ENCODE peak calls at places on chromosomes 1 and 21, in ten cellular contexts. N, L, O, U, T, P, H, I, F and Q are unnamed samples. For H3K27me3, the result is how much of the 10 kb centered on the place peaks cover.

GRCh38 chr1:150536836-150537731 is 12.1 kb upstream of the ADAMTSL4 start:
- DNase-seq in F (peak), N (no peak), U (no peak), O (no peak), L (no peak), P (no peak), I (no peak), T (no peak), H (no peak), Q (no peak)

GRCh38 chr1:180643693-180644092 is 11.9 kb downstream of the XPR1 start:
- DNase-seq in T (peak), I (no peak), U (no peak), L (no peak), O (no peak), H (no peak), P (peak), N (no peak), F (no peak), Q (no peak)

GRCh38 chr1:63319069-63320023 is 3.0 kb upstream of the FOXD3 start:
- DNase-seq in U (no peak), N (no peak), T (no peak), I (no peak), H (no peak), F (peak), L (peak), P (no peak), O (no peak), Q (no peak)

GRCh38 chr1:93446837-93447451 is 974 bp upstream of the FNBP1L start:
- DNase-seq in N (no peak), L (peak), U (peak), T (peak), P (peak), I (no peak), F (no peak), H (no peak), O (no peak), Q (peak)

GRCh38 chr1:54823670-54824069 is 22.5 kb upstream of the TTC22 start:
- DNase-seq in P (no peak), L (no peak), T (no peak), H (no peak), I (no peak), U (no peak), O (no peak), F (no peak), N (no peak), Q (no peak)

GRCh38 chr21:44931501-44932365 is 8.1 kb upstream of the SLX9 start:
- DNase-seq in P (no peak), O (no peak), U (peak), N (no peak), H (no peak), T (no peak), F (no peak), I (peak), L (no peak), Q (peak)

GRCh38 chr21:36976882-36977651 is 10.6 kb upstream of the HLCS start:
- DNase-seq in N (no peak), T (no peak), F (peak), U (no peak), P (peak), L (peak), O (no peak), I (no peak), H (peak), Q (no peak)

GRCh38 chr1:52057245-52057644 is 1.1 kb downstream of the BTF3L4 start:
- DNase-seq in L (no peak), N (no peak), U (no peak), I (no peak), H (no peak), P (no peak), F (no peak), T (no peak), O (no peak), Q (no peak)

GRCh38 chr1:223308141-223308540 is 55.8 kb downstream of the SUSD4 start:
- DNase-seq in L (no peak), H (no peak), F (no peak), T (no peak), O (no peak), I (no peak), N (no peak), U (no peak), P (no peak), Q (no peak)

GRCh38 chr1:214445846-214446614 is 105.4 kb downstream of the PTPN14 start:
- DNase-seq in T (no peak), U (no peak), L (no peak), I (no peak), H (no peak), F (peak), N (no peak), O (no peak), P (no peak), Q (no peak)

GRCh38 chr1:23194119-23194984 is 22.9 kb downstream of the HTR1D start:
- DNase-seq in N (no peak), I (no peak), P (no peak), T (no peak), H (no peak), U (no peak), F (peak), O (no peak), L (no peak), Q (no peak)

GRCh38 chr21:41933259-41934079 is 20.3 kb downstream of the C2CD2 start:
- DNase-seq in T (peak), U (no peak), P (no peak), L (no peak), O (peak), I (no peak), H (no peak), N (no peak), F (no peak), Q (no peak)

GRCh38 chr1:236128646-236129178 is 13.6 kb upstream of the GPR137B start:
- DNase-seq in H (no peak), T (no peak), O (no peak), P (no peak), L (no peak), N (no peak), U (no peak), I (no peak), F (no peak), Q (no peak)

GRCh38 chr1:223276029-223276428 is 87.9 kb downstream of the SUSD4 start:
- DNase-seq in N (no peak), P (no peak), H (no peak), T (no peak), O (no peak), L (no peak), U (no peak), F (no peak), I (no peak), Q (no peak)

GRCh38 chr1:84782881-84783280 is 92.6 kb upstream of the SSX2IP start:
- DNase-seq in T (no peak), H (no peak), U (no peak), P (no peak), N (no peak), I (no peak), F (no peak), O (no peak), L (no peak), Q (no peak)

GRCh38 chr1:54069792-54070548 is 16.6 kb downstream of the TCEANC2 start:
- DNase-seq in L (peak), T (no peak), F (peak), H (peak), I (no peak), U (no peak), P (no peak), N (no peak), O (no peak), Q (no peak)

GRCh38 chr1:68373173-68373572 is 76.6 kb downstream of the RPE65 start:
- DNase-seq in N (no peak), P (no peak), U (no peak), I (no peak), H (no peak), T (no peak), F (no peak), O (no peak), L (no peak), Q (no peak)

GRCh38 chr1:29703596-29703995 is 467.3 kb downstream of the PTPRU start:
- DNase-seq in I (no peak), U (no peak), N (no peak), T (peak), L (peak), F (peak), H (no peak), O (no peak), P (peak), Q (peak)

GRCh38 chr21:44907966-44908364 is 12.7 kb downstream of the ITGB2 start:
- DNase-seq in U (no peak), I (peak), P (no peak), N (no peak), T (peak), H (no peak), O (no peak), F (no peak), L (no peak), Q (peak)

GRCh38 chr1:214360525-214361164 is 79.7 kb downstream of the SMYD2 start:
- DNase-seq in F (no peak), U (no peak), P (no peak), I (no peak), T (no peak), L (no peak), H (no peak), N (no peak), O (no peak), Q (no peak)

GRCh38 chr1:33364578-33364945 is 43.7 kb upstream of the A3GALT2 start:
- DNase-seq in P (no peak), F (no peak), N (no peak), T (no peak), I (no peak), O (no peak), U (no peak), L (no peak), H (no peak), Q (no peak)

GRCh38 chr1:156347337-156347736 is 9.0 kb downstream of the TSACC start:
- DNase-seq in L (no peak), P (no peak), N (no peak), H (no peak), I (no peak), O (no peak), F (no peak), T (no peak), U (no peak), Q (no peak)

GRCh38 chr1:37035828-37036666 is 1.7 kb upstream of the GRIK3 start:
- DNase-seq in H (no peak), L (peak), O (no peak), I (no peak), N (no peak), P (peak), T (no peak), U (no peak), F (peak), Q (no peak)

GRCh38 chr21:35703704-35704103 is 356.6 kb downstream of the SETD4 start:
- DNase-seq in P (no peak), N (no peak), L (no peak), I (no peak), U (no peak), T (no peak), H (no peak), F (no peak), O (no peak), Q (no peak)

GRCh38 chr21:35705888-35706287 is 354.4 kb downstream of the SETD4 start:
- DNase-seq in H (no peak), P (no peak), F (no peak), O (no peak), U (no peak), I (no peak), N (no peak), L (no peak), T (no peak), Q (no peak)

GRCh38 chr21:35711213-35711612 is 349.1 kb downstream of the SETD4 start:
- DNase-seq in N (no peak), T (no peak), F (no peak), P (no peak), U (no peak), O (no peak), H (no peak), L (no peak), I (no peak), Q (no peak)

DNA sequence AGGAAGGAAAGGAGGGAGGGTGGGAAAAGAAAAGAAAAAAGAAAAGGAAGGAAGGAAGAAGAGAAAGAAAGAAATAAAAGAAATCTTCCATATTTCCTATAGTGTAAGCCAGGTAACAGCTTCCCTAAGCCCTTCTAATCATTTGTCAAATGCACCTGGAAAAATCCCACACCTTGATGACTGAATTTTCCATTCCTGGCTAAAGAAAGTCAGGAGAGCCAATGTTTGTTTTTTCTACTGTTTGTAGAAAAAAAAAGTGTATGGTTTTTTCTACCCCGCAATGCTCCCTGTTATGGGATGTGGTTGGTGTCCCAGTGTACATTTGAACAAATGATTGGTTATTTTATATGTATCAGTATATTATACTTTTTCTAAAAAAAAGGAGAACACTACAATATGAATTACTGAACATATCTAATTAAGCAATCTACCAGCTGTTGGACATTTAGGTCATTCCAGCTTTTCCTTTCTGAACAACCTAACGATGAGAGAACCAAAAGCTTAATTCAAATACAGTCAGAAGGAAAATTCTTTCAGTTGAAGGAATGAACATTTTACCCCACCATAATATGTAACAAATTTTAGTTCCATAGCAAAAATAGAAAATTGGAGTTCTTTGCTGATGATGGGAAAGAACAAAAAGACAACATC is 355.0 kb downstream of the SETD4 start:
- DNase-seq in P (no peak), N (no peak), I (no peak), H (no peak), L (no peak), F (no peak), T (no peak), O (no peak), U (no peak), Q (no peak)
- H3K27me3 ChIP-seq in P (under half), N (under half), I (under half), H (under half), L (under half), F (under half), T (under half), O (under half), U (under half), Q (under half)

GRCh38 chr1:6627031-6627430 is 2.4 kb downstream of the THAP3 start:
- DNase-seq in P (no peak), U (no peak), T (no peak), L (no peak), H (peak), O (no peak), I (no peak), N (no peak), F (no peak), Q (no peak)

GRCh38 chr1:6625579-6626149 is 996 bp downstream of the THAP3 start:
- DNase-seq in U (no peak), P (peak), F (peak), O (no peak), I (no peak), L (no peak), N (peak), T (peak), H (peak), Q (no peak)

GRCh38 chr1:6628971-6629479 is 4.4 kb downstream of the THAP3 start:
- DNase-seq in O (no peak), H (no peak), T (no peak), U (no peak), P (no peak), N (no peak), L (no peak), I (no peak), F (no peak), Q (no peak)

GRCh38 chr1:6630027-6630426 is 5.4 kb downstream of the THAP3 start:
- DNase-seq in O (no peak), U (no peak), L (no peak), F (no peak), T (no peak), I (no peak), N (no peak), H (no peak), P (no peak), Q (no peak)

DNA sequence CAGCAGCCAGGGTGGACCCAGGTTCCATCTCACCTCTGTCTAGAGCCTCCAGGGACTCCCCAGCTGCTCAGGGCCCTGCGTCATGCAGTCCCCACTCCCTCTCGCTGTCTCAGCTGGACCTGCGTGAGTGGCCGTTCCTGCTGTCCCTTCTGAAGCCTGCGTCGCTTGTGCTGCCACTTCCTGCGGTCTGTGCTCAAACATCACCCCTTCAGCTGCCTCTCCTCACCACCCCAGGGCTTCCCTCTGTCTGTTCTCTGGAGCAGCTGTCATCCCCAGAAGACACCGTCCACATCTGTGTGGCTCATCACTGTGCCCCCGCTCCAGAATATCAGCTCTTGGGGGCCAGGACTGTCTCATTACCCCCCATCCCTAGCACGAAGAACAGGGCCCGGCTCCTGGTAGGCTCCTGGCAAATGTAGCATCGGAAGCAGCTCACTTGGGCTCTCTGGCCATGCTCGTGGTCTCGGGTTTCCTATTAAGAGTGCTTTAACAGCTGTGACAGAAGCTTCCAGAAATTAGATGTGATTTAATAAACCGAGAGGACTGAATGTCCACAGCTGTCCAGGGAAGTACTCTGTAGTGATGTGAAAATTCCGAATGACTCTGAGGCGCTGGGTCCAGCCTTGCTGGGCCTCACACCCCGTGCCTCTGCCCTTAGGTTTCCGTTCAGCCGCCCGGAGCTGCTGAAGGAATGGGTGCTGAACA is 3.3 kb downstream of the THAP3 start:
- DNase-seq in I (no peak), H (no peak), N (no peak), U (no peak), F (no peak), T (no peak), P (no peak), L (no peak), O (no peak), Q (no peak)
- H3K27ac ChIP-seq in I (no peak), H (no peak), N (no peak), U (no peak), F (no peak), T (no peak), P (no peak), L (no peak), O (no peak), Q (no peak)

DNA sequence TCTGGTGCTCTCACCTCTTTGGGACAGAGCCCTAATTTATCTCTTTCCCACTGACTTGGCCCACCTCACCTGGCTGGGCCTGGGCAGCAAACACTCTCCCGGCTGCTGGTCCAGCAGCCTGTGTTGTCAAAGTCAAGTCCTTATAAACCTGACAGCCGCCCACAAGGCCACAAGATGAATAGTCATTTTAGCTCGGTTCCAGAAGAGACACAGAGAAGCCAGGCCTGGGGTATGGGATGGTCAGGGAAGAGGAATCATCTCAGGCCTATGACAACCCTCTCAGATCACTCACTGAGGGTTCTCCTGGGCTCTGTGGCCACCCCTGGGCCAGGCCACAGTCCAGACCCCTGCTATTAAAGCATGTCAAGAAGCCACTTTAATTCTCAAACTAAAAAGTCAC is 158.5 kb downstream of the FOXD2 start:
- DNase-seq in I (no peak), U (no peak), T (no peak), O (no peak), N (no peak), L (no peak), H (no peak), F (no peak), P (no peak), Q (no peak)
- H3K27me3 ChIP-seq in I (under half), U (under half), T (under half), O (under half), N (under half), L (under half), H (under half), F (under half), P (under half), Q (under half)

GRCh38 chr1:230867119-230867902 is 1.0 kb downstream of the C1orf198 start:
- DNase-seq in U (no peak), T (no peak), L (no peak), O (no peak), N (no peak), F (no peak), I (no peak), P (no peak), H (no peak), Q (no peak)

GRCh38 chr1:230870916-230871315 is 2.6 kb upstream of the C1orf198 start:
- DNase-seq in P (no peak), U (no peak), L (no peak), H (no peak), F (no peak), N (no peak), I (no peak), O (no peak), T (no peak), Q (no peak)

GRCh38 chr1:230868736-230869385 is 540 bp upstream of the C1orf198 start:
- DNase-seq in O (no peak), F (peak), U (peak), N (peak), T (peak), L (peak), P (peak), H (peak), I (peak), Q (peak)

GRCh38 chr1:230867903-230868735 is at the start of gene C1orf198:
- DNase-seq in L (peak), N (no peak), F (peak), P (peak), H (peak), U (peak), I (peak), O (peak), T (peak), Q (peak)

GRCh38 chr1:230869499-230869898 is 1.2 kb upstream of the C1orf198 start:
- DNase-seq in N (no peak), L (no peak), P (no peak), I (no peak), O (no peak), H (no peak), T (no peak), F (no peak), U (no peak), Q (no peak)
- H3K27ac ChIP-seq in N (peak), L (peak), P (no peak), I (peak), O (no peak), H (no peak), T (peak), F (no peak), U (peak), Q (peak)

DNA sequence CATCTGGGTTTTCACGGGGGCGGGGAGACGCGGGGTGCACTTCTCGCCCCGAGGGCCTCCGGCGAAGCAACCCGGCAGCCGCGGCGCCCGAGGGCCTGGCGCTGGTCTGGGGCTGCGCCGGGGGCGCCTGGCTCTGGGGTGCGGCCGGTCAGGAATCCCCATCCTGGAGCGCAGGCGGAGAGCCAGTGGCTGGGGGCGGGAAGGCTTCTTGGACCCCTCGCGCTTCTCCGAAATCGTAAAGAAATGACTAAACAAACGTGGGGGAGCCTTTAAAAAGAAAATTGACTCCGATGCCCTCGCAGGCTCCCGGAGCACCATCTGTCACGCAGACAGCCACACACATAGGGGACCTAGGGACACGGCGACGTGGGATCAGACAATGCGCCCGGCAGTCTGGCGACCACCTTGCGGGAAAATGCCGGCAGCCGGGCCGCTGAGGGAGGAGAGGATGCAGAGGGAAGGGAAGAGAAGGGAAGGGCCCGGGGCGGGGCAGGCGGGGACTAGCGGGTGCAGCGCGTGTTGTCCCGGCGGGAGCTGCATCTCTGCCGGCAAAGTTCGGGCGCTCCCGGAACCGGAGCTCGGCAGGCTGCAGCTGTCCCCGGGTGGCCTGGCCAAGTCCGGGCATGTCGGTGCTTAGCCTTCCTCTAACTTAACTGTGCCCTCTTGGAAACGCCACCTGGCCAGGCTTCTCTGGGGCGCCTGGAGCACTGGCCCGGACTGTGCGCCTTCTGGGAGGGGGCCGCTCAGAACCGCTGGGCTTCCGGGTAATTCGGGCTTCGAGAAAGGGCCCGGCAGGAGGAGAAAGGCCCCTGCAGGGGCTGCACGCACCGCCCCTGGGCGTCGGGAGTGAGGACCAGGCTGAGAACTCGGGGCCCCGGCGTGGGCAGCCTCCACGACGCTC is 1.9 kb downstream of the NHLH2 start:
- DNase-seq in L (peak), F (peak), O (peak), I (peak), U (peak), N (no peak), H (no peak), P (peak), T (no peak), Q (peak)
- H3K27me3 ChIP-seq in L (half or more), F (under half), O (half or more), I (half or more), U (under half), N (under half), H (under half), P (under half), T (half or more), Q (half or more)